ENCODE peak calls at places on chromosomes 12 and 14, in five cellular contexts. One of them, this sample, is unnamed.

GRCh38 chr12:2363836-2364565 is 311.2 kb downstream of the CACNA1C start:
- DNase-seq in stomach: no peak
- DNase-seq in activated CD8-positive, alpha-beta T cell treated with anti-CD3 and anti-CD28 coated beads for 36 hours: no peak
- DNase-seq in AG04449: no peak
- DNase-seq in A549: no peak
- DNase-seq in this sample: no peak

GRCh38 chr14:75422169-75422568 is 5.7 kb upstream of the JDP2 start:
- DNase-seq in AG04449: no peak
- DNase-seq in activated CD8-positive, alpha-beta T cell treated with anti-CD3 and anti-CD28 coated beads for 36 hours: peak; percentile 45
- DNase-seq in stomach: no peak
- DNase-seq in A549: peak; percentile 74
- DNase-seq in this sample: no peak

GRCh38 chr14:24986206-24986893 is 63.6 kb downstream of the STXBP6 start:
- DNase-seq in A549: no peak
- DNase-seq in stomach: no peak
- DNase-seq in activated CD8-positive, alpha-beta T cell treated with anti-CD3 and anti-CD28 coated beads for 36 hours: no peak
- DNase-seq in AG04449: no peak
- DNase-seq in this sample: no peak

GRCh38 chr12:212799-213526 is 994 bp downstream of the SLC6A12 start:
- DNase-seq in AG04449: no peak
- DNase-seq in stomach: peak; percentile 46
- DNase-seq in A549: no peak
- DNase-seq in activated CD8-positive, alpha-beta T cell treated with anti-CD3 and anti-CD28 coated beads for 36 hours: no peak
- DNase-seq in this sample: no peak

GRCh38 chr14:71539660-71540285 is 392.5 kb upstream of the RGS6 start:
- DNase-seq in activated CD8-positive, alpha-beta T cell treated with anti-CD3 and anti-CD28 coated beads for 36 hours: no peak
- DNase-seq in stomach: no peak
- DNase-seq in A549: no peak
- DNase-seq in AG04449: no peak
- DNase-seq in this sample: no peak

GRCh38 chr14:79551591-79551990 is 659.7 kb downstream of the DIO2 start:
- DNase-seq in stomach: no peak
- DNase-seq in activated CD8-positive, alpha-beta T cell treated with anti-CD3 and anti-CD28 coated beads for 36 hours: no peak
- DNase-seq in AG04449: no peak
- DNase-seq in A549: no peak
- DNase-seq in this sample: no peak

GRCh38 chr14:71776463-71777359 is 155.5 kb upstream of the RGS6 start:
- DNase-seq in AG04449: no peak
- DNase-seq in activated CD8-positive, alpha-beta T cell treated with anti-CD3 and anti-CD28 coated beads for 36 hours: peak; percentile 69
- DNase-seq in stomach: no peak
- DNase-seq in A549: no peak
- DNase-seq in this sample: no peak

GRCh38 chr12:1534708-1535107 is 59.7 kb downstream of the FBXL14 start:
- DNase-seq in AG04449: no peak
- DNase-seq in activated CD8-positive, alpha-beta T cell treated with anti-CD3 and anti-CD28 coated beads for 36 hours: no peak
- DNase-seq in A549: no peak
- DNase-seq in stomach: no peak
- DNase-seq in this sample: no peak

GRCh38 chr14:99564256-99564902 is 39.6 kb downstream of the CCDC85C start:
- DNase-seq in A549: peak; percentile 44
- DNase-seq in activated CD8-positive, alpha-beta T cell treated with anti-CD3 and anti-CD28 coated beads for 36 hours: no peak
- DNase-seq in stomach: peak; percentile 73
- DNase-seq in AG04449: peak; percentile 26
- DNase-seq in this sample: no peak

GRCh38 chr14:33692762-33693161 is 258.1 kb downstream of the EGLN3 start:
- DNase-seq in stomach: no peak
- DNase-seq in AG04449: peak; percentile 76
- DNase-seq in activated CD8-positive, alpha-beta T cell treated with anti-CD3 and anti-CD28 coated beads for 36 hours: no peak
- DNase-seq in A549: no peak
- DNase-seq in this sample: no peak

GRCh38 chr12:481422-481821 is 21.7 kb downstream of the B4GALNT3 start:
- DNase-seq in stomach: peak; percentile 51
- DNase-seq in AG04449: no peak
- DNase-seq in A549: no peak
- DNase-seq in activated CD8-positive, alpha-beta T cell treated with anti-CD3 and anti-CD28 coated beads for 36 hours: no peak
- DNase-seq in this sample: no peak

GRCh38 chr14:20198991-20199390 is 8.3 kb downstream of the OR11G2 start:
- DNase-seq in AG04449: no peak
- DNase-seq in stomach: no peak
- DNase-seq in activated CD8-positive, alpha-beta T cell treated with anti-CD3 and anti-CD28 coated beads for 36 hours: no peak
- DNase-seq in A549: no peak
- DNase-seq in this sample: no peak

GRCh38 chr12:23906329-23906728 is 43.1 kb downstream of the SOX5 start:
- DNase-seq in stomach: no peak
- DNase-seq in A549: no peak
- DNase-seq in AG04449: no peak
- DNase-seq in activated CD8-positive, alpha-beta T cell treated with anti-CD3 and anti-CD28 coated beads for 36 hours: no peak
- DNase-seq in this sample: no peak

GRCh38 chr12:113396828-113397496 is 6.7 kb downstream of the SDS start:
- DNase-seq in AG04449: no peak
- DNase-seq in activated CD8-positive, alpha-beta T cell treated with anti-CD3 and anti-CD28 coated beads for 36 hours: no peak
- DNase-seq in stomach: no peak
- DNase-seq in A549: no peak
- DNase-seq in this sample: no peak

GRCh38 chr12:123433615-123434014 is 2.9 kb downstream of the RILPL2 start:
- DNase-seq in activated CD8-positive, alpha-beta T cell treated with anti-CD3 and anti-CD28 coated beads for 36 hours: no peak
- DNase-seq in AG04449: no peak
- DNase-seq in A549: no peak
- DNase-seq in stomach: no peak
- DNase-seq in this sample: no peak

GRCh38 chr14:71228711-71229110 is 321.5 kb downstream of the PCNX1 start:
- DNase-seq in activated CD8-positive, alpha-beta T cell treated with anti-CD3 and anti-CD28 coated beads for 36 hours: no peak
- DNase-seq in stomach: no peak
- DNase-seq in AG04449: no peak
- DNase-seq in A549: no peak
- DNase-seq in this sample: no peak

GRCh38 chr14:96246535-96246839 is 9.5 kb upstream of the BDKRB1 start:
- DNase-seq in activated CD8-positive, alpha-beta T cell treated with anti-CD3 and anti-CD28 coated beads for 36 hours: no peak
- DNase-seq in AG04449: peak; percentile 94
- DNase-seq in stomach: no peak
- DNase-seq in A549: peak; percentile 91
- DNase-seq in this sample: no peak

GRCh38 chr14:87888136-87888999 is 104.6 kb downstream of the GALC start:
- DNase-seq in stomach: no peak
- DNase-seq in AG04449: no peak
- DNase-seq in activated CD8-positive, alpha-beta T cell treated with anti-CD3 and anti-CD28 coated beads for 36 hours: peak; percentile 54
- DNase-seq in A549: peak; percentile 31
- DNase-seq in this sample: no peak

GRCh38 chr12:8860165-8860961 is 37.9 kb downstream of the A2ML1 start:
- DNase-seq in AG04449: peak; percentile 5
- DNase-seq in activated CD8-positive, alpha-beta T cell treated with anti-CD3 and anti-CD28 coated beads for 36 hours: peak; percentile 50
- DNase-seq in A549: peak; percentile 69
- DNase-seq in stomach: peak; percentile 34
- DNase-seq in this sample: no peak

GRCh38 chr14:31230559-31230958 is 23.0 kb upstream of the HECTD1 start:
- DNase-seq in stomach: no peak
- DNase-seq in A549: no peak
- DNase-seq in activated CD8-positive, alpha-beta T cell treated with anti-CD3 and anti-CD28 coated beads for 36 hours: no peak
- DNase-seq in AG04449: no peak
- DNase-seq in this sample: no peak

GRCh38 chr14:26730929-26731618 is 133.2 kb upstream of the NOVA1 start:
- DNase-seq in AG04449: no peak
- DNase-seq in activated CD8-positive, alpha-beta T cell treated with anti-CD3 and anti-CD28 coated beads for 36 hours: peak; percentile 1
- DNase-seq in stomach: no peak
- DNase-seq in A549: peak; percentile 24
- DNase-seq in this sample: no peak

GRCh38 chr14:64628940-64629403 is 75.3 kb upstream of the PLEKHG3 start:
- DNase-seq in activated CD8-positive, alpha-beta T cell treated with anti-CD3 and anti-CD28 coated beads for 36 hours: no peak
- DNase-seq in stomach: no peak
- DNase-seq in AG04449: peak; percentile 96
- DNase-seq in A549: peak; percentile 94
- DNase-seq in this sample: no peak

GRCh38 chr14:91835920-91836843 is 31.2 kb downstream of the TC2N start:
- DNase-seq in A549: peak; percentile 76
- DNase-seq in activated CD8-positive, alpha-beta T cell treated with anti-CD3 and anti-CD28 coated beads for 36 hours: peak; percentile 90
- DNase-seq in stomach: peak; percentile 96
- DNase-seq in AG04449: no peak
- DNase-seq in this sample: peak; percentile 49
- TF ChIP-seq CTCF in A549: no peak
- TF ChIP-seq CTCF in activated CD8-positive, alpha-beta T cell treated with anti-CD3 and anti-CD28 coated beads for 36 hours: no peak
- TF ChIP-seq CTCF in stomach: no peak
- TF ChIP-seq CTCF in AG04449: no peak
- TF ChIP-seq CTCF in this sample: no peak

GRCh38 chr12:84910549-84911241 is 1.9 kb downstream of the SLC6A15 start:
- DNase-seq in AG04449: no peak
- DNase-seq in activated CD8-positive, alpha-beta T cell treated with anti-CD3 and anti-CD28 coated beads for 36 hours: no peak
- DNase-seq in A549: peak; percentile 29
- DNase-seq in stomach: no peak
- DNase-seq in this sample: no peak
- TF ChIP-seq CTCF in AG04449: no peak
- TF ChIP-seq CTCF in activated CD8-positive, alpha-beta T cell treated with anti-CD3 and anti-CD28 coated beads for 36 hours: no peak
- TF ChIP-seq CTCF in A549: no peak
- TF ChIP-seq CTCF in stomach: no peak
- TF ChIP-seq CTCF in this sample: no peak

GRCh38 chr12:128534906-128535305 is 267.9 kb downstream of the TMEM132C start:
- DNase-seq in stomach: no peak
- DNase-seq in A549: no peak
- DNase-seq in activated CD8-positive, alpha-beta T cell treated with anti-CD3 and anti-CD28 coated beads for 36 hours: peak; percentile 35
- DNase-seq in AG04449: no peak
- DNase-seq in this sample: no peak

GRCh38 chr12:128531153-128531552 is 264.2 kb downstream of the TMEM132C start:
- DNase-seq in stomach: no peak
- DNase-seq in AG04449: no peak
- DNase-seq in A549: peak; percentile 4
- DNase-seq in activated CD8-positive, alpha-beta T cell treated with anti-CD3 and anti-CD28 coated beads for 36 hours: no peak
- DNase-seq in this sample: no peak
- TF ChIP-seq CTCF in stomach: no peak
- TF ChIP-seq CTCF in AG04449: no peak
- TF ChIP-seq CTCF in A549: no peak
- TF ChIP-seq CTCF in activated CD8-positive, alpha-beta T cell treated with anti-CD3 and anti-CD28 coated beads for 36 hours: no peak
- TF ChIP-seq CTCF in this sample: no peak

GRCh38 chr12:42570076-42570475 is 19.5 kb downstream of the PRICKLE1 start:
- DNase-seq in AG04449: no peak
- DNase-seq in activated CD8-positive, alpha-beta T cell treated with anti-CD3 and anti-CD28 coated beads for 36 hours: no peak
- DNase-seq in A549: no peak
- DNase-seq in stomach: no peak
- DNase-seq in this sample: no peak

GRCh38 chr12:42565633-42566032 is 23.9 kb downstream of the PRICKLE1 start:
- DNase-seq in stomach: no peak
- DNase-seq in activated CD8-positive, alpha-beta T cell treated with anti-CD3 and anti-CD28 coated beads for 36 hours: no peak
- DNase-seq in AG04449: no peak
- DNase-seq in A549: no peak
- DNase-seq in this sample: no peak

GRCh38 chr12:42565001-42565400 is 24.5 kb downstream of the PRICKLE1 start:
- DNase-seq in A549: no peak
- DNase-seq in stomach: no peak
- DNase-seq in activated CD8-positive, alpha-beta T cell treated with anti-CD3 and anti-CD28 coated beads for 36 hours: no peak
- DNase-seq in AG04449: no peak
- DNase-seq in this sample: no peak

GRCh38 chr12:42571327-42572009 is 18.1 kb downstream of the PRICKLE1 start:
- DNase-seq in stomach: no peak
- DNase-seq in AG04449: no peak
- DNase-seq in activated CD8-positive, alpha-beta T cell treated with anti-CD3 and anti-CD28 coated beads for 36 hours: no peak
- DNase-seq in A549: no peak
- DNase-seq in this sample: no peak

GRCh38 chr12:42568952-42569916 is 20.3 kb downstream of the PRICKLE1 start:
- DNase-seq in stomach: no peak
- DNase-seq in AG04449: peak; percentile 33
- DNase-seq in A549: peak; percentile 75
- DNase-seq in activated CD8-positive, alpha-beta T cell treated with anti-CD3 and anti-CD28 coated beads for 36 hours: no peak
- DNase-seq in this sample: no peak
- TF ChIP-seq CTCF in stomach: no peak
- TF ChIP-seq CTCF in AG04449: peak; percentile 38
- TF ChIP-seq CTCF in A549: peak; percentile 78
- TF ChIP-seq CTCF in activated CD8-positive, alpha-beta T cell treated with anti-CD3 and anti-CD28 coated beads for 36 hours: peak; percentile 45
- TF ChIP-seq CTCF in this sample: no peak

GRCh38 chr14:105120056-105120455 is 48.5 kb downstream of the JAG2 start:
- DNase-seq in activated CD8-positive, alpha-beta T cell treated with anti-CD3 and anti-CD28 coated beads for 36 hours: no peak
- DNase-seq in stomach: no peak
- DNase-seq in AG04449: no peak
- DNase-seq in A549: no peak
- DNase-seq in this sample: no peak

GRCh38 chr14:105118646-105119409 is 49.7 kb downstream of the JAG2 start:
- DNase-seq in stomach: no peak
- DNase-seq in AG04449: no peak
- DNase-seq in activated CD8-positive, alpha-beta T cell treated with anti-CD3 and anti-CD28 coated beads for 36 hours: no peak
- DNase-seq in A549: no peak
- DNase-seq in this sample: no peak

GRCh38 chr14:105117710-105118385 is 50.7 kb downstream of the JAG2 start:
- DNase-seq in AG04449: no peak
- DNase-seq in stomach: no peak
- DNase-seq in activated CD8-positive, alpha-beta T cell treated with anti-CD3 and anti-CD28 coated beads for 36 hours: no peak
- DNase-seq in A549: no peak
- DNase-seq in this sample: no peak

GRCh38 chr14:105117257-105117646 is 51.3 kb downstream of the JAG2 start:
- DNase-seq in stomach: no peak
- DNase-seq in activated CD8-positive, alpha-beta T cell treated with anti-CD3 and anti-CD28 coated beads for 36 hours: no peak
- DNase-seq in A549: no peak
- DNase-seq in AG04449: no peak
- DNase-seq in this sample: no peak

DNA sequence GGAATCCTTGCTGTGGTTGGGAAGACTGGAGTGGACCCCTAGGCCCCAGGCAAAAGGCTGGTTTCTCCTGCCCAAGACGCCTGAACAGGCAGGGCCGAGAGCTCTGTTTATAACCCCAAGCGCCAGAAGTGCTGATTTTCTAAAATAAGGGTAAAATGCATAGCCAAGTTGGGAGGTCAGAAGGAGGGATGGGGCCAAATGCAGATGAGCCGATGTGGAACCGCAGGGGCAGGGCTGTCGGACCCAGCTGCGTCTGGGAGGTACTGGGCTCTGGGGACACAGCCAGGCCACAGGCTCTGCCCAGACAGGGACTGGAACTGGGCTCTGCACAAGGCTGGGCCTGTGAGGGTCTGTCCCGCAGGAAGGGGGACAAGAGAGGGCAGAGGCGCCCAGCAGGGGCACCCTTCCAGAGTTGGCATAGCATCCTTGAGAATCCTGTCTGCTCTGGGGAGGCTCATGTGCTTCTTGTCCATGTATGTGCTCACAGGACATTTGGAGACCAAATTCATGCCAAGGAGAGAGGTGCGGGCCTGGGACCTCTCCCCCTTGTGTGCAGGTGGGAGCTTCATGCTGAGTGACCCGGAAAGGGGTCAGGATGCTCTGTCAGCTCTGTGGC is 49.1 kb downstream of the JAG2 start:
- DNase-seq in activated CD8-positive, alpha-beta T cell treated with anti-CD3 and anti-CD28 coated beads for 36 hours: no peak
- DNase-seq in stomach: no peak
- DNase-seq in A549: no peak
- DNase-seq in AG04449: no peak
- DNase-seq in this sample: no peak
- TF ChIP-seq CTCF in activated CD8-positive, alpha-beta T cell treated with anti-CD3 and anti-CD28 coated beads for 36 hours: no peak
- TF ChIP-seq CTCF in stomach: no peak
- TF ChIP-seq CTCF in A549: no peak
- TF ChIP-seq CTCF in AG04449: no peak
- TF ChIP-seq CTCF in this sample: no peak

GRCh38 chr12:76312314-76312713 is 35.9 kb downstream of the BBS10 start:
- DNase-seq in activated CD8-positive, alpha-beta T cell treated with anti-CD3 and anti-CD28 coated beads for 36 hours: no peak
- DNase-seq in A549: no peak
- DNase-seq in AG04449: no peak
- DNase-seq in stomach: no peak
- DNase-seq in this sample: no peak

GRCh38 chr12:76311796-76312195 is 36.4 kb downstream of the BBS10 start:
- DNase-seq in AG04449: peak; percentile 45
- DNase-seq in stomach: no peak
- DNase-seq in A549: peak; percentile 43
- DNase-seq in activated CD8-positive, alpha-beta T cell treated with anti-CD3 and anti-CD28 coated beads for 36 hours: no peak
- DNase-seq in this sample: no peak

GRCh38 chr12:76310110-76310509 is 38.1 kb downstream of the BBS10 start:
- DNase-seq in activated CD8-positive, alpha-beta T cell treated with anti-CD3 and anti-CD28 coated beads for 36 hours: no peak
- DNase-seq in A549: peak; percentile 52
- DNase-seq in stomach: no peak
- DNase-seq in AG04449: no peak
- DNase-seq in this sample: no peak

GRCh38 chr12:76316468-76316867 is 31.7 kb downstream of the BBS10 start:
- DNase-seq in stomach: no peak
- DNase-seq in activated CD8-positive, alpha-beta T cell treated with anti-CD3 and anti-CD28 coated beads for 36 hours: no peak
- DNase-seq in A549: no peak
- DNase-seq in AG04449: no peak
- DNase-seq in this sample: no peak

GRCh38 chr12:76313289-76313688 is 34.9 kb downstream of the BBS10 start:
- DNase-seq in activated CD8-positive, alpha-beta T cell treated with anti-CD3 and anti-CD28 coated beads for 36 hours: no peak
- DNase-seq in AG04449: no peak
- DNase-seq in A549: no peak
- DNase-seq in stomach: no peak
- DNase-seq in this sample: no peak
- TF ChIP-seq CTCF in activated CD8-positive, alpha-beta T cell treated with anti-CD3 and anti-CD28 coated beads for 36 hours: no peak
- TF ChIP-seq CTCF in AG04449: no peak
- TF ChIP-seq CTCF in A549: no peak
- TF ChIP-seq CTCF in stomach: no peak
- TF ChIP-seq CTCF in this sample: no peak